ENCODE peak calls at places on chromosome 10, in six cellular contexts. One of them, this sample, is unnamed.

GRCh38 chr10:43929122-43929521 is 280.4 kb upstream of the ZNF32 start:
- DNase-seq in Peyer's patch: no peak
- DNase-seq in choroid plexus epithelial cell: no peak
- DNase-seq in stimulated activated CD8-positive, alpha-beta memory T cell treated with anti-CD3 and anti-CD28 coated beads, Interleukin-15, amount 100 ng/mL, for 48 hours: no peak
- DNase-seq in activated CD4-positive, CD25-positive, alpha-beta regulatory T cell treated with anti-CD3 and anti-CD28 coated beads, Interleukin-2, amount 50 U/mL, for 72 hours: no peak
- DNase-seq in hypothalamus: no peak
- DNase-seq in this sample: no peak

GRCh38 chr10:77264107-77264506 is 373.5 kb downstream of the KCNMA1 start:
- DNase-seq in Peyer's patch: no peak
- DNase-seq in choroid plexus epithelial cell: no peak
- DNase-seq in stimulated activated CD8-positive, alpha-beta memory T cell treated with anti-CD3 and anti-CD28 coated beads, Interleukin-15, amount 100 ng/mL, for 48 hours: no peak
- DNase-seq in activated CD4-positive, CD25-positive, alpha-beta regulatory T cell treated with anti-CD3 and anti-CD28 coated beads, Interleukin-2, amount 50 U/mL, for 72 hours: no peak
- DNase-seq in hypothalamus: no peak
- DNase-seq in this sample: no peak

GRCh38 chr10:91345716-91346115 is 64.4 kb upstream of the HECTD2 start:
- DNase-seq in Peyer's patch: no peak
- DNase-seq in choroid plexus epithelial cell: no peak
- DNase-seq in stimulated activated CD8-positive, alpha-beta memory T cell treated with anti-CD3 and anti-CD28 coated beads, Interleukin-15, amount 100 ng/mL, for 48 hours: no peak
- DNase-seq in activated CD4-positive, CD25-positive, alpha-beta regulatory T cell treated with anti-CD3 and anti-CD28 coated beads, Interleukin-2, amount 50 U/mL, for 72 hours: no peak
- DNase-seq in hypothalamus: no peak
- DNase-seq in this sample: no peak

GRCh38 chr10:8061274-8062211 is 7.1 kb downstream of the GATA3 start:
- DNase-seq in Peyer's patch: peak; percentile 73
- DNase-seq in choroid plexus epithelial cell: no peak
- DNase-seq in stimulated activated CD8-positive, alpha-beta memory T cell treated with anti-CD3 and anti-CD28 coated beads, Interleukin-15, amount 100 ng/mL, for 48 hours: peak; percentile 63
- DNase-seq in activated CD4-positive, CD25-positive, alpha-beta regulatory T cell treated with anti-CD3 and anti-CD28 coated beads, Interleukin-2, amount 50 U/mL, for 72 hours: peak; percentile 65
- DNase-seq in hypothalamus: no peak
- DNase-seq in this sample: no peak

GRCh38 chr10:122044045-122044661 is 55.2 kb downstream of the TACC2 start:
- DNase-seq in Peyer's patch: peak; percentile 46
- DNase-seq in choroid plexus epithelial cell: peak; percentile 42
- DNase-seq in stimulated activated CD8-positive, alpha-beta memory T cell treated with anti-CD3 and anti-CD28 coated beads, Interleukin-15, amount 100 ng/mL, for 48 hours: no peak
- DNase-seq in activated CD4-positive, CD25-positive, alpha-beta regulatory T cell treated with anti-CD3 and anti-CD28 coated beads, Interleukin-2, amount 50 U/mL, for 72 hours: no peak
- DNase-seq in hypothalamus: no peak
- DNase-seq in this sample: peak; percentile 47

GRCh38 chr10:8049151-8049873 is 5.2 kb upstream of the GATA3 start:
- DNase-seq in Peyer's patch: no peak
- DNase-seq in choroid plexus epithelial cell: no peak
- DNase-seq in stimulated activated CD8-positive, alpha-beta memory T cell treated with anti-CD3 and anti-CD28 coated beads, Interleukin-15, amount 100 ng/mL, for 48 hours: no peak
- DNase-seq in activated CD4-positive, CD25-positive, alpha-beta regulatory T cell treated with anti-CD3 and anti-CD28 coated beads, Interleukin-2, amount 50 U/mL, for 72 hours: no peak
- DNase-seq in hypothalamus: no peak
- DNase-seq in this sample: no peak

GRCh38 chr10:131673396-131673795 is 227.4 kb upstream of the PPP2R2D start:
- DNase-seq in Peyer's patch: no peak
- DNase-seq in choroid plexus epithelial cell: no peak
- DNase-seq in stimulated activated CD8-positive, alpha-beta memory T cell treated with anti-CD3 and anti-CD28 coated beads, Interleukin-15, amount 100 ng/mL, for 48 hours: no peak
- DNase-seq in activated CD4-positive, CD25-positive, alpha-beta regulatory T cell treated with anti-CD3 and anti-CD28 coated beads, Interleukin-2, amount 50 U/mL, for 72 hours: no peak
- DNase-seq in hypothalamus: no peak
- DNase-seq in this sample: no peak

GRCh38 chr10:43955002-43955596 is 306.4 kb upstream of the ZNF32 start:
- DNase-seq in Peyer's patch: no peak
- DNase-seq in choroid plexus epithelial cell: no peak
- DNase-seq in stimulated activated CD8-positive, alpha-beta memory T cell treated with anti-CD3 and anti-CD28 coated beads, Interleukin-15, amount 100 ng/mL, for 48 hours: no peak
- DNase-seq in activated CD4-positive, CD25-positive, alpha-beta regulatory T cell treated with anti-CD3 and anti-CD28 coated beads, Interleukin-2, amount 50 U/mL, for 72 hours: no peak
- DNase-seq in hypothalamus: no peak
- DNase-seq in this sample: no peak

GRCh38 chr10:1120146-1120695 is 64.0 kb downstream of the WDR37 start:
- DNase-seq in Peyer's patch: no peak
- DNase-seq in choroid plexus epithelial cell: no peak
- DNase-seq in stimulated activated CD8-positive, alpha-beta memory T cell treated with anti-CD3 and anti-CD28 coated beads, Interleukin-15, amount 100 ng/mL, for 48 hours: no peak
- DNase-seq in activated CD4-positive, CD25-positive, alpha-beta regulatory T cell treated with anti-CD3 and anti-CD28 coated beads, Interleukin-2, amount 50 U/mL, for 72 hours: no peak
- DNase-seq in hypothalamus: no peak
- DNase-seq in this sample: no peak

GRCh38 chr10:31961675-31962074 is 33.0 kb upstream of the ARHGAP12 start:
- DNase-seq in Peyer's patch: no peak
- DNase-seq in choroid plexus epithelial cell: peak; percentile 58
- DNase-seq in stimulated activated CD8-positive, alpha-beta memory T cell treated with anti-CD3 and anti-CD28 coated beads, Interleukin-15, amount 100 ng/mL, for 48 hours: no peak
- DNase-seq in activated CD4-positive, CD25-positive, alpha-beta regulatory T cell treated with anti-CD3 and anti-CD28 coated beads, Interleukin-2, amount 50 U/mL, for 72 hours: no peak
- DNase-seq in hypothalamus: no peak
- DNase-seq in this sample: no peak

GRCh38 chr10:48507494-48507893 is 97.4 kb downstream of the ARHGAP22 start:
- DNase-seq in Peyer's patch: no peak
- DNase-seq in choroid plexus epithelial cell: no peak
- DNase-seq in stimulated activated CD8-positive, alpha-beta memory T cell treated with anti-CD3 and anti-CD28 coated beads, Interleukin-15, amount 100 ng/mL, for 48 hours: no peak
- DNase-seq in activated CD4-positive, CD25-positive, alpha-beta regulatory T cell treated with anti-CD3 and anti-CD28 coated beads, Interleukin-2, amount 50 U/mL, for 72 hours: no peak
- DNase-seq in hypothalamus: no peak
- DNase-seq in this sample: no peak

GRCh38 chr10:12418725-12419278 is 69.5 kb downstream of the CAMK1D start:
- DNase-seq in Peyer's patch: peak; percentile 44
- DNase-seq in choroid plexus epithelial cell: no peak
- DNase-seq in stimulated activated CD8-positive, alpha-beta memory T cell treated with anti-CD3 and anti-CD28 coated beads, Interleukin-15, amount 100 ng/mL, for 48 hours: no peak
- DNase-seq in activated CD4-positive, CD25-positive, alpha-beta regulatory T cell treated with anti-CD3 and anti-CD28 coated beads, Interleukin-2, amount 50 U/mL, for 72 hours: no peak
- DNase-seq in hypothalamus: no peak
- DNase-seq in this sample: no peak

GRCh38 chr10:102620615-102621417 is 23.5 kb upstream of the TRIM8 start:
- DNase-seq in Peyer's patch: no peak
- DNase-seq in choroid plexus epithelial cell: no peak
- DNase-seq in stimulated activated CD8-positive, alpha-beta memory T cell treated with anti-CD3 and anti-CD28 coated beads, Interleukin-15, amount 100 ng/mL, for 48 hours: no peak
- DNase-seq in activated CD4-positive, CD25-positive, alpha-beta regulatory T cell treated with anti-CD3 and anti-CD28 coated beads, Interleukin-2, amount 50 U/mL, for 72 hours: no peak
- DNase-seq in hypothalamus: no peak
- DNase-seq in this sample: no peak

GRCh38 chr10:92181575-92181974 is 109.3 kb downstream of the CPEB3 start:
- DNase-seq in Peyer's patch: no peak
- DNase-seq in choroid plexus epithelial cell: peak; percentile 30
- DNase-seq in stimulated activated CD8-positive, alpha-beta memory T cell treated with anti-CD3 and anti-CD28 coated beads, Interleukin-15, amount 100 ng/mL, for 48 hours: no peak
- DNase-seq in activated CD4-positive, CD25-positive, alpha-beta regulatory T cell treated with anti-CD3 and anti-CD28 coated beads, Interleukin-2, amount 50 U/mL, for 72 hours: no peak
- DNase-seq in hypothalamus: no peak
- DNase-seq in this sample: peak; percentile 30

GRCh38 chr10:71396084-71396713 is 521 bp upstream of the CDH23 start:
- DNase-seq in Peyer's patch: peak; percentile 63
- DNase-seq in choroid plexus epithelial cell: peak; percentile 49
- DNase-seq in stimulated activated CD8-positive, alpha-beta memory T cell treated with anti-CD3 and anti-CD28 coated beads, Interleukin-15, amount 100 ng/mL, for 48 hours: no peak
- DNase-seq in activated CD4-positive, CD25-positive, alpha-beta regulatory T cell treated with anti-CD3 and anti-CD28 coated beads, Interleukin-2, amount 50 U/mL, for 72 hours: no peak
- DNase-seq in hypothalamus: peak; percentile 50
- DNase-seq in this sample: no peak

GRCh38 chr10:103231047-103231551 is 14.6 kb upstream of the RPEL1 start:
- DNase-seq in Peyer's patch: no peak
- DNase-seq in choroid plexus epithelial cell: peak; percentile 96
- DNase-seq in stimulated activated CD8-positive, alpha-beta memory T cell treated with anti-CD3 and anti-CD28 coated beads, Interleukin-15, amount 100 ng/mL, for 48 hours: no peak
- DNase-seq in activated CD4-positive, CD25-positive, alpha-beta regulatory T cell treated with anti-CD3 and anti-CD28 coated beads, Interleukin-2, amount 50 U/mL, for 72 hours: no peak
- DNase-seq in hypothalamus: no peak
- DNase-seq in this sample: peak; percentile 56

GRCh38 chr10:31958849-31959248 is 30.2 kb upstream of the ARHGAP12 start:
- DNase-seq in Peyer's patch: no peak
- DNase-seq in choroid plexus epithelial cell: no peak
- DNase-seq in stimulated activated CD8-positive, alpha-beta memory T cell treated with anti-CD3 and anti-CD28 coated beads, Interleukin-15, amount 100 ng/mL, for 48 hours: no peak
- DNase-seq in activated CD4-positive, CD25-positive, alpha-beta regulatory T cell treated with anti-CD3 and anti-CD28 coated beads, Interleukin-2, amount 50 U/mL, for 72 hours: no peak
- DNase-seq in hypothalamus: no peak
- DNase-seq in this sample: no peak

GRCh38 chr10:34627331-34627730 is 187.8 kb downstream of the PARD3 start:
- DNase-seq in Peyer's patch: no peak
- DNase-seq in choroid plexus epithelial cell: no peak
- DNase-seq in stimulated activated CD8-positive, alpha-beta memory T cell treated with anti-CD3 and anti-CD28 coated beads, Interleukin-15, amount 100 ng/mL, for 48 hours: no peak
- DNase-seq in activated CD4-positive, CD25-positive, alpha-beta regulatory T cell treated with anti-CD3 and anti-CD28 coated beads, Interleukin-2, amount 50 U/mL, for 72 hours: no peak
- DNase-seq in hypothalamus: no peak
- DNase-seq in this sample: no peak

GRCh38 chr10:24824124-24824523 is 100.4 kb upstream of the ARHGAP21 start:
- DNase-seq in Peyer's patch: no peak
- DNase-seq in choroid plexus epithelial cell: peak; percentile 2
- DNase-seq in stimulated activated CD8-positive, alpha-beta memory T cell treated with anti-CD3 and anti-CD28 coated beads, Interleukin-15, amount 100 ng/mL, for 48 hours: peak; percentile 4
- DNase-seq in activated CD4-positive, CD25-positive, alpha-beta regulatory T cell treated with anti-CD3 and anti-CD28 coated beads, Interleukin-2, amount 50 U/mL, for 72 hours: no peak
- DNase-seq in hypothalamus: no peak
- DNase-seq in this sample: peak; percentile 62

GRCh38 chr10:100403734-100404133 is 56.7 kb downstream of the SCD start:
- DNase-seq in Peyer's patch: no peak
- DNase-seq in choroid plexus epithelial cell: no peak
- DNase-seq in stimulated activated CD8-positive, alpha-beta memory T cell treated with anti-CD3 and anti-CD28 coated beads, Interleukin-15, amount 100 ng/mL, for 48 hours: no peak
- DNase-seq in activated CD4-positive, CD25-positive, alpha-beta regulatory T cell treated with anti-CD3 and anti-CD28 coated beads, Interleukin-2, amount 50 U/mL, for 72 hours: no peak
- DNase-seq in hypothalamus: no peak
- DNase-seq in this sample: no peak

GRCh38 chr10:93600446-93600860 is 582 bp downstream of the RBP4 start:
- DNase-seq in Peyer's patch: no peak
- DNase-seq in choroid plexus epithelial cell: no peak
- DNase-seq in stimulated activated CD8-positive, alpha-beta memory T cell treated with anti-CD3 and anti-CD28 coated beads, Interleukin-15, amount 100 ng/mL, for 48 hours: no peak
- DNase-seq in activated CD4-positive, CD25-positive, alpha-beta regulatory T cell treated with anti-CD3 and anti-CD28 coated beads, Interleukin-2, amount 50 U/mL, for 72 hours: no peak
- DNase-seq in hypothalamus: no peak
- DNase-seq in this sample: no peak

GRCh38 chr10:72308320-72308987 is 34.7 kb downstream of the DDIT4 start:
- DNase-seq in Peyer's patch: peak; percentile 83
- DNase-seq in choroid plexus epithelial cell: peak; percentile 93
- DNase-seq in stimulated activated CD8-positive, alpha-beta memory T cell treated with anti-CD3 and anti-CD28 coated beads, Interleukin-15, amount 100 ng/mL, for 48 hours: no peak
- DNase-seq in activated CD4-positive, CD25-positive, alpha-beta regulatory T cell treated with anti-CD3 and anti-CD28 coated beads, Interleukin-2, amount 50 U/mL, for 72 hours: no peak
- DNase-seq in hypothalamus: no peak
- DNase-seq in this sample: peak; percentile 70

GRCh38 chr10:128178319-128178937 is 52.2 kb upstream of the MKI67 start:
- DNase-seq in Peyer's patch: peak; percentile 58
- DNase-seq in choroid plexus epithelial cell: peak; percentile 49
- DNase-seq in stimulated activated CD8-positive, alpha-beta memory T cell treated with anti-CD3 and anti-CD28 coated beads, Interleukin-15, amount 100 ng/mL, for 48 hours: peak; percentile 31
- DNase-seq in activated CD4-positive, CD25-positive, alpha-beta regulatory T cell treated with anti-CD3 and anti-CD28 coated beads, Interleukin-2, amount 50 U/mL, for 72 hours: peak; percentile 37
- DNase-seq in hypothalamus: no peak
- DNase-seq in this sample: peak; percentile 41

GRCh38 chr10:110398419-110399162 is 93.9 kb upstream of the SMNDC1 start:
- DNase-seq in Peyer's patch: peak; percentile 87
- DNase-seq in choroid plexus epithelial cell: peak; percentile 94
- DNase-seq in stimulated activated CD8-positive, alpha-beta memory T cell treated with anti-CD3 and anti-CD28 coated beads, Interleukin-15, amount 100 ng/mL, for 48 hours: no peak
- DNase-seq in activated CD4-positive, CD25-positive, alpha-beta regulatory T cell treated with anti-CD3 and anti-CD28 coated beads, Interleukin-2, amount 50 U/mL, for 72 hours: no peak
- DNase-seq in hypothalamus: no peak
- DNase-seq in this sample: peak; percentile 99

GRCh38 chr10:126421745-126422144 is 33.5 kb upstream of the ADAM12 start:
- DNase-seq in Peyer's patch: no peak
- DNase-seq in choroid plexus epithelial cell: peak; percentile 98
- DNase-seq in stimulated activated CD8-positive, alpha-beta memory T cell treated with anti-CD3 and anti-CD28 coated beads, Interleukin-15, amount 100 ng/mL, for 48 hours: no peak
- DNase-seq in activated CD4-positive, CD25-positive, alpha-beta regulatory T cell treated with anti-CD3 and anti-CD28 coated beads, Interleukin-2, amount 50 U/mL, for 72 hours: no peak
- DNase-seq in hypothalamus: no peak
- DNase-seq in this sample: peak; percentile 28

GRCh38 chr10:130218936-130219335 is 82.7 kb downstream of the GLRX3 start:
- DNase-seq in Peyer's patch: no peak
- DNase-seq in choroid plexus epithelial cell: no peak
- DNase-seq in stimulated activated CD8-positive, alpha-beta memory T cell treated with anti-CD3 and anti-CD28 coated beads, Interleukin-15, amount 100 ng/mL, for 48 hours: no peak
- DNase-seq in activated CD4-positive, CD25-positive, alpha-beta regulatory T cell treated with anti-CD3 and anti-CD28 coated beads, Interleukin-2, amount 50 U/mL, for 72 hours: no peak
- DNase-seq in hypothalamus: no peak
- DNase-seq in this sample: no peak

GRCh38 chr10:43128958-43129706 is 9.1 kb upstream of the CSGALNACT2 start:
- DNase-seq in Peyer's patch: no peak
- DNase-seq in choroid plexus epithelial cell: peak; percentile 99
- DNase-seq in stimulated activated CD8-positive, alpha-beta memory T cell treated with anti-CD3 and anti-CD28 coated beads, Interleukin-15, amount 100 ng/mL, for 48 hours: no peak
- DNase-seq in activated CD4-positive, CD25-positive, alpha-beta regulatory T cell treated with anti-CD3 and anti-CD28 coated beads, Interleukin-2, amount 50 U/mL, for 72 hours: no peak
- DNase-seq in hypothalamus: no peak
- DNase-seq in this sample: peak; percentile 78

GRCh38 chr10:87865201-87866025 is 2.0 kb downstream of the PTEN start:
- DNase-seq in Peyer's patch: no peak
- DNase-seq in choroid plexus epithelial cell: no peak
- DNase-seq in stimulated activated CD8-positive, alpha-beta memory T cell treated with anti-CD3 and anti-CD28 coated beads, Interleukin-15, amount 100 ng/mL, for 48 hours: no peak
- DNase-seq in activated CD4-positive, CD25-positive, alpha-beta regulatory T cell treated with anti-CD3 and anti-CD28 coated beads, Interleukin-2, amount 50 U/mL, for 72 hours: no peak
- DNase-seq in hypothalamus: no peak
- DNase-seq in this sample: peak; percentile 68

GRCh38 chr10:17737021-17737965 is 14.7 kb upstream of the TMEM236 start:
- DNase-seq in Peyer's patch: no peak
- DNase-seq in choroid plexus epithelial cell: peak; percentile 69
- DNase-seq in stimulated activated CD8-positive, alpha-beta memory T cell treated with anti-CD3 and anti-CD28 coated beads, Interleukin-15, amount 100 ng/mL, for 48 hours: no peak
- DNase-seq in activated CD4-positive, CD25-positive, alpha-beta regulatory T cell treated with anti-CD3 and anti-CD28 coated beads, Interleukin-2, amount 50 U/mL, for 72 hours: no peak
- DNase-seq in hypothalamus: no peak
- DNase-seq in this sample: peak; percentile 67

GRCh38 chr10:89367529-89367928 is 10.3 kb upstream of the IFIT1B start:
- DNase-seq in Peyer's patch: no peak
- DNase-seq in choroid plexus epithelial cell: peak; percentile 26
- DNase-seq in stimulated activated CD8-positive, alpha-beta memory T cell treated with anti-CD3 and anti-CD28 coated beads, Interleukin-15, amount 100 ng/mL, for 48 hours: no peak
- DNase-seq in activated CD4-positive, CD25-positive, alpha-beta regulatory T cell treated with anti-CD3 and anti-CD28 coated beads, Interleukin-2, amount 50 U/mL, for 72 hours: no peak
- DNase-seq in hypothalamus: no peak
- DNase-seq in this sample: no peak

GRCh38 chr10:52683776-52684175 is 88.8 kb downstream of the MBL2 start:
- DNase-seq in Peyer's patch: no peak
- DNase-seq in choroid plexus epithelial cell: no peak
- DNase-seq in stimulated activated CD8-positive, alpha-beta memory T cell treated with anti-CD3 and anti-CD28 coated beads, Interleukin-15, amount 100 ng/mL, for 48 hours: no peak
- DNase-seq in activated CD4-positive, CD25-positive, alpha-beta regulatory T cell treated with anti-CD3 and anti-CD28 coated beads, Interleukin-2, amount 50 U/mL, for 72 hours: no peak
- DNase-seq in hypothalamus: no peak
- DNase-seq in this sample: no peak

GRCh38 chr10:19785366-19785765 is 30.9 kb upstream of the PLXDC2 start:
- DNase-seq in Peyer's patch: no peak
- DNase-seq in choroid plexus epithelial cell: no peak
- DNase-seq in stimulated activated CD8-positive, alpha-beta memory T cell treated with anti-CD3 and anti-CD28 coated beads, Interleukin-15, amount 100 ng/mL, for 48 hours: no peak
- DNase-seq in activated CD4-positive, CD25-positive, alpha-beta regulatory T cell treated with anti-CD3 and anti-CD28 coated beads, Interleukin-2, amount 50 U/mL, for 72 hours: no peak
- DNase-seq in hypothalamus: no peak
- DNase-seq in this sample: no peak

GRCh38 chr10:117762819-117763172 is 220.2 kb downstream of the EMX2 start:
- DNase-seq in Peyer's patch: no peak
- DNase-seq in choroid plexus epithelial cell: peak; percentile 24
- DNase-seq in stimulated activated CD8-positive, alpha-beta memory T cell treated with anti-CD3 and anti-CD28 coated beads, Interleukin-15, amount 100 ng/mL, for 48 hours: no peak
- DNase-seq in activated CD4-positive, CD25-positive, alpha-beta regulatory T cell treated with anti-CD3 and anti-CD28 coated beads, Interleukin-2, amount 50 U/mL, for 72 hours: no peak
- DNase-seq in hypothalamus: no peak
- DNase-seq in this sample: peak; percentile 48

GRCh38 chr10:69838853-69839252 is 37.1 kb downstream of the COL13A1 start:
- DNase-seq in Peyer's patch: no peak
- DNase-seq in choroid plexus epithelial cell: peak; percentile 93
- DNase-seq in stimulated activated CD8-positive, alpha-beta memory T cell treated with anti-CD3 and anti-CD28 coated beads, Interleukin-15, amount 100 ng/mL, for 48 hours: no peak
- DNase-seq in activated CD4-positive, CD25-positive, alpha-beta regulatory T cell treated with anti-CD3 and anti-CD28 coated beads, Interleukin-2, amount 50 U/mL, for 72 hours: no peak
- DNase-seq in hypothalamus: no peak
- DNase-seq in this sample: no peak

GRCh38 chr10:63699785-63700184 is 178.6 kb downstream of the REEP3 start:
- DNase-seq in Peyer's patch: no peak
- DNase-seq in choroid plexus epithelial cell: peak; percentile 76
- DNase-seq in stimulated activated CD8-positive, alpha-beta memory T cell treated with anti-CD3 and anti-CD28 coated beads, Interleukin-15, amount 100 ng/mL, for 48 hours: no peak
- DNase-seq in activated CD4-positive, CD25-positive, alpha-beta regulatory T cell treated with anti-CD3 and anti-CD28 coated beads, Interleukin-2, amount 50 U/mL, for 72 hours: no peak
- DNase-seq in hypothalamus: no peak
- DNase-seq in this sample: no peak

GRCh38 chr10:13347235-13348156 is 597 bp downstream of the SEPHS1 start:
- DNase-seq in Peyer's patch: peak; percentile 91
- DNase-seq in choroid plexus epithelial cell: peak; percentile 78
- DNase-seq in stimulated activated CD8-positive, alpha-beta memory T cell treated with anti-CD3 and anti-CD28 coated beads, Interleukin-15, amount 100 ng/mL, for 48 hours: peak; percentile 66
- DNase-seq in activated CD4-positive, CD25-positive, alpha-beta regulatory T cell treated with anti-CD3 and anti-CD28 coated beads, Interleukin-2, amount 50 U/mL, for 72 hours: peak; percentile 75
- DNase-seq in hypothalamus: peak; percentile 82
- DNase-seq in this sample: peak; percentile 82

GRCh38 chr10:25061711-25062455 is 45.5 kb downstream of the THNSL1 start:
- DNase-seq in Peyer's patch: no peak
- DNase-seq in choroid plexus epithelial cell: peak; percentile 20
- DNase-seq in stimulated activated CD8-positive, alpha-beta memory T cell treated with anti-CD3 and anti-CD28 coated beads, Interleukin-15, amount 100 ng/mL, for 48 hours: no peak
- DNase-seq in activated CD4-positive, CD25-positive, alpha-beta regulatory T cell treated with anti-CD3 and anti-CD28 coated beads, Interleukin-2, amount 50 U/mL, for 72 hours: no peak
- DNase-seq in hypothalamus: no peak
- DNase-seq in this sample: peak; percentile 47

GRCh38 chr10:10658157-10658556 is 359.5 kb upstream of the CELF2 start:
- DNase-seq in Peyer's patch: no peak
- DNase-seq in choroid plexus epithelial cell: peak; percentile 56
- DNase-seq in stimulated activated CD8-positive, alpha-beta memory T cell treated with anti-CD3 and anti-CD28 coated beads, Interleukin-15, amount 100 ng/mL, for 48 hours: no peak
- DNase-seq in activated CD4-positive, CD25-positive, alpha-beta regulatory T cell treated with anti-CD3 and anti-CD28 coated beads, Interleukin-2, amount 50 U/mL, for 72 hours: no peak
- DNase-seq in hypothalamus: no peak
- DNase-seq in this sample: no peak

GRCh38 chr10:24209421-24209770 is 458 bp downstream of the KIAA1217 start:
- DNase-seq in Peyer's patch: no peak
- DNase-seq in choroid plexus epithelial cell: peak; percentile 47
- DNase-seq in stimulated activated CD8-positive, alpha-beta memory T cell treated with anti-CD3 and anti-CD28 coated beads, Interleukin-15, amount 100 ng/mL, for 48 hours: peak; percentile 31
- DNase-seq in activated CD4-positive, CD25-positive, alpha-beta regulatory T cell treated with anti-CD3 and anti-CD28 coated beads, Interleukin-2, amount 50 U/mL, for 72 hours: no peak
- DNase-seq in hypothalamus: no peak
- DNase-seq in this sample: peak; percentile 53